ENCODE peak calls at places on chromosomes 11 and 22, in ten cellular contexts. V, K, W, Z, Q, R, F, L, D and O are unnamed samples.

GRCh38 chr11:59802639-59803176 is 7.9 kb downstream of the MRPL16 start:
- DNase-seq in Z (peak; percentile 58), W (no peak), V (no peak), R (peak; percentile 52), Q (no peak), L (no peak), D (no peak), F (no peak), K (no peak), O (peak; percentile 79)

GRCh38 chr11:4496555-4497248 is 14.3 kb downstream of the OR52K1 start:
- DNase-seq in V (no peak), D (no peak), R (no peak), Z (no peak), W (no peak), F (no peak), K (peak; percentile 34), L (no peak), Q (no peak), O (no peak)

GRCh38 chr11:26228778-26229177 is 103.2 kb upstream of the ANO3 start:
- DNase-seq in K (no peak), Q (no peak), W (no peak), V (no peak), R (no peak), L (no peak), F (no peak), D (no peak), Z (no peak), O (no peak)

GRCh38 chr11:57546869-57547518 is 9.6 kb downstream of the SMTNL1 start:
- DNase-seq in R (no peak), D (peak; percentile 20), F (no peak), Z (peak; percentile 67), L (no peak), V (no peak), K (no peak), W (peak; percentile 35), Q (no peak), O (no peak)

GRCh38 chr11:124081496-124081895 is 33.8 kb upstream of the VWA5A start:
- DNase-seq in K (no peak), D (no peak), W (no peak), V (no peak), Q (no peak), L (no peak), F (no peak), Z (no peak), R (no peak), O (no peak)

GRCh38 chr11:122803716-122804115 is 34.6 kb upstream of the CRTAM start:
- DNase-seq in R (no peak), F (no peak), W (no peak), Z (no peak), Q (no peak), V (no peak), K (no peak), L (no peak), D (no peak), O (no peak)

GRCh38 chr11:11966354-11966741 is 42.1 kb downstream of the DKK3 start:
- DNase-seq in D (no peak), Q (no peak), K (no peak), Z (no peak), V (no peak), F (no peak), W (no peak), R (no peak), L (no peak), O (no peak)

GRCh38 chr11:27700351-27701261 is at the start of gene BDNF:
- DNase-seq in K (no peak), D (peak; percentile 65), Z (peak; percentile 72), R (no peak), Q (peak; percentile 73), L (no peak), V (no peak), W (no peak), F (no peak), O (no peak)

GRCh38 chr22:36009085-36009484 is 19.5 kb downstream of the RBFOX2 start:
- DNase-seq in W (no peak), D (no peak), V (no peak), F (peak; percentile 25), L (no peak), R (no peak), K (no peak), Z (no peak), Q (no peak), O (no peak)

GRCh38 chr11:8283510-8284272 is 20.0 kb upstream of the LMO1 start:
- DNase-seq in Z (peak; percentile 69), V (no peak), R (no peak), Q (peak; percentile 74), K (no peak), D (no peak), W (no peak), L (no peak), F (no peak), O (no peak)

GRCh38 chr11:11149671-11150459 is 203.2 kb downstream of the CSNK2A3 start:
- DNase-seq in F (no peak), K (no peak), L (no peak), D (no peak), R (peak; percentile 77), W (no peak), Z (no peak), V (no peak), Q (no peak), O (no peak)

GRCh38 chr11:121544956-121545355 is 92.2 kb upstream of the SORL1-AS1 start:
- DNase-seq in D (no peak), K (no peak), V (no peak), R (peak; percentile 33), Q (no peak), W (no peak), F (no peak), L (no peak), Z (no peak), O (no peak)
- H3K36me3 ChIP-seq in D (peaks cover 11% of the 10 kb centered on the region), K (peaks cover 26% of the 10 kb centered on the region), V (no peaks in the 10 kb centered on the region), R (peaks cover 44% of the 10 kb centered on the region), Q (peaks cover 12% of the 10 kb centered on the region), W (peaks cover 20% of the 10 kb centered on the region), F (no peaks in the 10 kb centered on the region), L (peaks cover 34% of the 10 kb centered on the region), Z (peaks cover 17% of the 10 kb centered on the region), O (no peaks in the 10 kb centered on the region)

DNA sequence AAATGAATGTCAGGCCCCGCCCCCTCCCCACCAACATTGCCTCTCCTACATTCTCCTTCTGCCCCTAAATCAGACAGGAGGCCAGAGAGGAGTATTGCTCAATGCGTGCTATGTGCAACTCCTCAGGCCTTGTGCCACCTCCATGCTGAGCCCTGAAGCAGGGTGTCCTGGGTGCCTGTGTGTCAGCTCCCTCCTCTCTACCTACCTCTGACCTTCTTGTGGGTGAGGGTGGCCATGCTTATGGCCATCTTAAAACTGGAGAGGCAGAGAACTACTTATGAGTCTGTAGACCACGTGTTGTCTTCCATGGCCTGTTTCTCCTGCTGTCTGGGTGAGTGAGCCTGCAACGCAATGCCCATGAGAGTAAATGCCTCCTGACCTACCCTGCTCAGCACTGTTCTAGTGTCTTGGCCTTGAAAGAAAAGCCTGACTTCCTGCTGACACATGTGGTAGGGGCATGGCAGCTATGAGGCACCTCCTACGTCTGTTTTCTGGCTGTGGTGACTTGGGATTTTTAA is 10.5 kb downstream of the MCAM start:
- DNase-seq in Q (no peak), Z (no peak), W (no peak), F (no peak), K (no peak), R (no peak), L (peak; percentile 79), D (no peak), V (peak; percentile 55), O (peak; percentile 60)
- H3K36me3 ChIP-seq in Q (peaks cover 7% of the 10 kb centered on the region), Z (peaks cover 25% of the 10 kb centered on the region), W (no peaks in the 10 kb centered on the region), F (peaks cover 5% of the 10 kb centered on the region), K (peaks cover 76% of the 10 kb centered on the region), R (peaks cover 3% of the 10 kb centered on the region), L (peaks cover 64% of the 10 kb centered on the region), D (peaks cover 58% of the 10 kb centered on the region), V (no peaks in the 10 kb centered on the region), O (peaks cover 69% of the 10 kb centered on the region)

GRCh38 chr11:74070713-74071506 is 62.0 kb upstream of the UCP3 start:
- DNase-seq in Q (no peak), D (no peak), L (no peak), F (no peak), V (no peak), W (no peak), Z (no peak), K (no peak), R (no peak), O (no peak)

GRCh38 chr11:74072286-74072685 is 63.4 kb upstream of the UCP3 start:
- DNase-seq in D (no peak), L (no peak), K (no peak), F (no peak), Z (no peak), Q (no peak), R (no peak), V (no peak), W (no peak), O (no peak)

GRCh38 chr11:74072721-74073120 is 63.8 kb upstream of the UCP3 start:
- DNase-seq in W (no peak), D (no peak), K (no peak), F (no peak), V (no peak), Q (no peak), R (no peak), L (no peak), Z (no peak), O (no peak)

GRCh38 chr11:74069146-74070046 is 60.5 kb upstream of the UCP3 start:
- DNase-seq in F (peak; percentile 60), V (no peak), Q (no peak), W (no peak), L (no peak), R (no peak), Z (no peak), K (peak; percentile 34), D (no peak), O (no peak)
- H3K36me3 ChIP-seq in F (peaks cover 4% of the 10 kb centered on the region), V (no peaks in the 10 kb centered on the region), Q (peaks cover 2% of the 10 kb centered on the region), W (no peaks in the 10 kb centered on the region), L (peaks cover 39% of the 10 kb centered on the region), R (peaks cover 16% of the 10 kb centered on the region), Z (peaks cover 5% of the 10 kb centered on the region), K (peaks cover 24% of the 10 kb centered on the region), D (peaks cover 31% of the 10 kb centered on the region), O (no peaks in the 10 kb centered on the region)

GRCh38 chr22:31800065-31800464 is 46.2 kb downstream of the DEPDC5 start:
- DNase-seq in F (no peak), R (no peak), Z (peak; percentile 13), D (no peak), K (no peak), V (no peak), Q (no peak), L (no peak), W (no peak), O (no peak)
- H3K36me3 ChIP-seq in F (peaks cover 15% of the 10 kb centered on the region), R (peaks cover 36% of the 10 kb centered on the region), Z (peaks cover 11% of the 10 kb centered on the region), D (peaks cover 84% of the 10 kb centered on the region), K (peaks cover 97% of the 10 kb centered on the region), V (no peaks in the 10 kb centered on the region), Q (peaks cover 3% of the 10 kb centered on the region), L (peaks cover 97% of the 10 kb centered on the region), W (peaks cover 53% of the 10 kb centered on the region), O (no peaks in the 10 kb centered on the region)

DNA sequence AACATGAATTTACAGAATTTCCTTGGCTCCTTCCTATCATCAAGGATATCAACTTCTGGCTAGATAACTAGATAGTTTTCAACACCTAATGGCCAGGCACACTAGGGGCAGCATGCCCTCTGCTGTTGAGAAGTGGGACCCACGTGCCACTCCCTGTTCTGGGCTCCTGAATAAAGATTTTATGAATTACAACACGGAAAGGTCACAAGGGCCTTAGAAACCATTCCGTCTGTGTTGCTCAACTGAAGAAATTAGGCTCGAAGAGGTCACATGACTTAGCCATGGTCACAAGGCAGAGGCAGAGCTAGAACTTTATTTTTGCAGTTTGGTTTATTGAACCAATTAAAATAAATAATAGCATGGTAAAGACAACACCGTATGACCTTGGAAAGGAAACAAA is 36.0 kb downstream of the PRCP start:
- DNase-seq in F (no peak), L (peak; percentile 81), D (peak; percentile 81), V (peak; percentile 19), Z (peak; percentile 72), W (peak; percentile 44), Q (no peak), R (no peak), K (peak; percentile 42), O (peak; percentile 53)
- H3K36me3 ChIP-seq in F (no peaks in the 10 kb centered on the region), L (no peaks in the 10 kb centered on the region), D (no peaks in the 10 kb centered on the region), V (no peaks in the 10 kb centered on the region), Z (no peaks in the 10 kb centered on the region), W (no peaks in the 10 kb centered on the region), Q (no peaks in the 10 kb centered on the region), R (no peaks in the 10 kb centered on the region), K (no peaks in the 10 kb centered on the region), O (no peaks in the 10 kb centered on the region)